ENCODE peak calls at places on chromosomes 12 and 14, in seven cellular contexts. U is HepG2, F is HCT116, X is SK-N-SH, R is K562, P is H1, K is endothelial cell of umbilical vein. S is an unnamed sample.

GRCh38 chr12:52629251-52630103 is 11.1 kb upstream of the KRT73 start:
- DNase-seq in U (no peak), F (no peak), X (no peak), R (no peak), P (no peak), K (no peak), S (no peak)

GRCh38 chr14:64767215-64767964 is 63.2 kb downstream of the PLEKHG3 start:
- DNase-seq in U (no peak), F (no peak), X (no peak), R (no peak), P (no peak), K (no peak), S (no peak)

GRCh38 chr14:33931439-33931838 is 19.4 kb downstream of the EGLN3 start:
- DNase-seq in U (no peak), F (no peak), X (no peak), R (no peak), P (no peak), K (no peak), S (no peak)

GRCh38 chr12:105317453-105317852 is 13.0 kb upstream of the C12orf75 start:
- DNase-seq in U (no peak), F (no peak), X (no peak), R (no peak), P (no peak), K (no peak), S (no peak)

GRCh38 chr12:107564946-107565345 is 120.7 kb upstream of the PWP1 start:
- DNase-seq in U (peak), F (peak), X (no peak), R (no peak), P (no peak), K (no peak), S (no peak)

GRCh38 chr12:48119078-48119833 is at the start of gene PFKM:
- DNase-seq in U (no peak), F (peak), X (peak), R (peak), P (peak), K (peak), S (peak)

GRCh38 chr14:30621354-30621953 is 665 bp upstream of the SCFD1 start:
- DNase-seq in U (peak), F (no peak), X (peak), R (no peak), P (no peak), K (no peak), S (no peak)

GRCh38 chr14:47039336-47039735 is 387.8 kb upstream of the RPL10L start:
- DNase-seq in U (no peak), F (no peak), X (no peak), R (no peak), P (no peak), K (no peak), S (no peak)

GRCh38 chr12:114655934-114656697 is 27.9 kb downstream of the TBX3 start:
- DNase-seq in U (peak), F (peak), X (no peak), R (no peak), P (no peak), K (peak), S (no peak)

GRCh38 chr14:87690076-87690661 is 302.8 kb downstream of the GALC start:
- DNase-seq in U (no peak), F (no peak), X (no peak), R (no peak), P (no peak), K (no peak), S (no peak)

GRCh38 chr12:131060011-131060703 is 106.5 kb downstream of the ADGRD1 start:
- DNase-seq in U (no peak), F (no peak), X (no peak), R (no peak), P (no peak), K (no peak), S (no peak)

GRCh38 chr14:53306926-53307325 is 153.8 kb upstream of the DDHD1 start:
- DNase-seq in U (peak), F (no peak), X (no peak), R (no peak), P (no peak), K (no peak), S (no peak)

GRCh38 chr14:77376380-77376770 is 519 bp downstream of the TMED8 start:
- DNase-seq in U (no peak), F (no peak), X (peak), R (peak), P (no peak), K (peak), S (no peak)

GRCh38 chr12:125786143-125786542 is 720.9 kb downstream of the AACS start:
- DNase-seq in U (no peak), F (no peak), X (no peak), R (no peak), P (no peak), K (no peak), S (no peak)

GRCh38 chr12:76144253-76144564 is 59.7 kb upstream of the NAP1L1 start:
- DNase-seq in U (no peak), F (no peak), X (peak), R (no peak), P (no peak), K (peak), S (no peak)

GRCh38 chr12:131511803-131512564 is 198.9 kb upstream of the SFSWAP start:
- DNase-seq in U (no peak), F (no peak), X (no peak), R (no peak), P (no peak), K (no peak), S (no peak)

GRCh38 chr14:74574706-74575105 is 37.3 kb downstream of the LTBP2 start:
- DNase-seq in U (no peak), F (no peak), X (no peak), R (no peak), P (no peak), K (no peak), S (no peak)

GRCh38 chr12:26744697-26745440 is 88.1 kb downstream of the ITPR2 start:
- DNase-seq in U (peak), F (no peak), X (peak), R (no peak), P (no peak), K (no peak), S (no peak)

GRCh38 chr12:65935906-65936528 is 111.7 kb downstream of the HMGA2 start:
- DNase-seq in U (peak), F (no peak), X (no peak), R (no peak), P (no peak), K (peak), S (no peak)

GRCh38 chr14:24211311-24211710 is 2.0 kb downstream of the CHMP4A start:
- DNase-seq in U (no peak), F (no peak), X (no peak), R (no peak), P (no peak), K (no peak), S (no peak)

GRCh38 chr14:99531221-99532096 is 50.2 kb downstream of the CCNK start:
- DNase-seq in U (no peak), F (no peak), X (no peak), R (no peak), P (no peak), K (peak), S (no peak)

GRCh38 chr12:110179291-110179690 is 55.1 kb downstream of the IFT81 start:
- DNase-seq in U (no peak), F (no peak), X (no peak), R (no peak), P (no peak), K (no peak), S (no peak)

GRCh38 chr12:122646568-122647220 is 56.5 kb downstream of the HCAR2 start:
- DNase-seq in U (no peak), F (no peak), X (no peak), R (no peak), P (no peak), K (no peak), S (peak)
- TF ChIP-seq POLR2AphosphoS5 in U (no peak), F (no peak), X (no peak), R (no peak), P (no peak), K (no peak), S (no peak)

GRCh38 chr12:92551853-92552397 is 150.9 kb upstream of the PLEKHG7 start:
- DNase-seq in U (no peak), F (no peak), X (no peak), R (no peak), P (no peak), K (no peak), S (peak)

GRCh38 chr12:92551210-92551609 is 151.6 kb upstream of the PLEKHG7 start:
- DNase-seq in U (no peak), F (no peak), X (no peak), R (no peak), P (no peak), K (no peak), S (no peak)

GRCh38 chr12:92550234-92550633 is 152.6 kb upstream of the PLEKHG7 start:
- DNase-seq in U (no peak), F (no peak), X (no peak), R (no peak), P (no peak), K (no peak), S (no peak)

GRCh38 chr12:92552412-92553108 is 150.2 kb upstream of the PLEKHG7 start:
- DNase-seq in U (no peak), F (no peak), X (no peak), R (no peak), P (no peak), K (peak), S (no peak)

DNA sequence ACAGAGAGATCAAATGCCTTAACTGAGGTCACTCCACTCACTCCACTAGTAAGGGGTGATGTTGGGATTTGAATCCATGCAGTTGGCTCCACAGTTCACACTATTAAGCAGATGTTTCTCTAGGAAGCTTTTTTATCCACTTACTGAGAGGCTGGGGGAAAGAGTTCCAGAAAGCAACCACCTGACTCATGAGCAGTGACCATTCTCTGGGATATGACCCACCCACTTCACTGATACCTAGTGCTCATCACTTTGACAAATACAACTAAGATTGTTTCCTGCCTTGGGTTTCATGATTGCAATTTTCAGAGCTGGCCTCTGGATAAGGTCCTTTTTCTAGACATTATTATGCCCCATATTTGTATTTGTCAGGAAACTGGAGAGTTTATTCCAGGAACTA is 152.1 kb upstream of the PLEKHG7 start:
- DNase-seq in U (no peak), F (no peak), X (no peak), R (no peak), P (no peak), K (no peak), S (no peak)
- TF ChIP-seq MAX in U (no peak), F (no peak), X (no peak), R (no peak), P (no peak), K (no peak), S (no peak)

DNA sequence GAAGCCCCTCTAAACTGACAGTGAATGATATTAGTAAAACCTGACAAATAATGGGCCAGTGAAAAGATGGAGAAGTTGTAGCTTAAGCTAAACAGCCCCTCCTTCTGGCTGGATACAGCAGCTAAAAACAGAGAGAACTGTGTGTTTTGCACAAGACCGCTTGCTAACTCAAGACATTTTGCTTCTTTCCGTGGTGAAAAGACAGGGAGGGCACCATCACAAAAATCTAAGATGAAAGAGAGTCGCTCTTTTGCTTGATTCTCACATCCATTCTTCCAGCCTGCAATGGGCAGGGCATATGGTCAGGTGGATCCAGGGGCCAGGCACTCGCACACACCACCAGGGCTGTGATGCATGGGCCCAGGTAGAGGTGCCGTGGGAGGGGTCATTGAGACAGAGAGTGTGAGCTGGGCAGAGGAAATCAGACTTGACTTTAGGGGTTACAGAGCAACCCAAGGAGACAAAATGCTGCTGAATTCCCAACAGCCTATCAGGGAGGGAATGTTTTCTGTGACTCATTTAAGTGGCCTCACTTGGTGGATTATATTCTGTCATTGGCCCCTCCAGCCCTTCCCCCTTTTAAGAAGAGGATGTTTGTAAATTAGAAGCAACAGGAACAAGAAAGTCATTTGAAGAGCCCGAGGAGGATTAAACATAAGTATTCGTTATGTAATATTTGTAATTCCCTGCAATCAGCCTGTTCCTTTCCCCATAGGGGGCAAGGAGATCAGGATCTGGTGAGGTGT is 12.2 kb downstream of the EMP1 start:
- DNase-seq in U (no peak), F (no peak), X (peak), R (no peak), P (no peak), K (no peak), S (no peak)
- TF ChIP-seq POLR2AphosphoS5 in U (no peak), F (no peak), X (no peak), R (no peak), P (no peak), K (no peak), S (no peak)

GRCh38 chr14:69154779-69155178 is 1.9 kb upstream of the DCAF5 start:
- DNase-seq in U (peak), F (no peak), X (no peak), R (no peak), P (no peak), K (peak), S (no peak)

GRCh38 chr14:69153848-69154208 is 909 bp upstream of the DCAF5 start:
- DNase-seq in U (peak), F (no peak), X (peak), R (no peak), P (no peak), K (peak), S (no peak)

GRCh38 chr14:69152181-69152943 is 557 bp downstream of the DCAF5 start:
- DNase-seq in U (peak), F (no peak), X (peak), R (peak), P (no peak), K (peak), S (no peak)

GRCh38 chr14:69151458-69152180 is 1.3 kb downstream of the DCAF5 start:
- DNase-seq in U (peak), F (peak), X (peak), R (peak), P (peak), K (peak), S (no peak)

DNA sequence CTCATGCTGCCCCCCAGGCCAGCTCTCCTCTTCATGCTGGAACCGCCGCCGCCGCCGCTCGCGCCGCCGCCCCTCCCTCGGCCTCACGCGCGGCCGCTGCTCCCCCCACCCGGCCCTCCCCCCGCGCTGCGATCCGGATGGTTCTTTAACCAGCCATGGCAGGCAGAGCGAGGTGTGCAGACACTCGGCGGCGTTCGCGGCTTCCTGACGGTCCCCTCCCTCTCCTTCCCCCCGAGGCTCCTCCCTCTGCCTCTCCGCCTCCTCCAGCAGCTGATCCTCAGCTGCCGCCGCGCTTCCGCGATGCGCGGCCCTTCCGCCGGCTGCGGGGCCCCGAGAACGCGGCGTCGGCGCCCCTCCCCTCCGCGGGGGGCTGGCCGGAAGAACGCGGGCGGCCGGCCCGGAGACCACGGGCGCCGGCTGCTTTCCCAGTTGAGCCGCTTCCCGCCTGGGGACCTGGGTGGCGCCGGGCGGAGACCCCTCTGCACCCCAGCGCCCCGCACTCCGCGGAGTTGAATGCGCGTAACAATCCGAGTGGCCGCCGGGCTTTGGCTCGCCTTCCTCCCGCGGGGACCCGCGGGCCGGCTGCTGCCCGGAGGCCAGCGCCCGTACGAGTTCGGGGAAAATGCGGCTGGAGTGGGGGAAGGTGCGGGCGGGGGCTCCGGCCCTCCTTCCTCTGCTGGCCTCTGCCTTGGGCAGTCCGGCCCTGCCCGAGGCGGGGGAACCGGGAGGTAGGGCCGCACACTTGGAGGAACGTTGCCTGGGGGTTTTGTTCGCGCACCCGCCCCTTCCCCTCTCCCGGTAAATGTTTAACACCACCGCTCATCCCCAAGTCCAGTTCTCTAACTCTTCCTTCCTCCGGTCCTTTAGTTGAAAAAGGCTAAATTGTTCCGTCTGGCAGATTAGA is at the start of gene DCAF5:
- DNase-seq in U (peak), F (peak), X (peak), R (peak), P (peak), K (peak), S (peak)
- TF ChIP-seq MAX in U (peak), F (peak), X (peak), R (no peak), P (no peak), K (no peak), S (peak)

DNA sequence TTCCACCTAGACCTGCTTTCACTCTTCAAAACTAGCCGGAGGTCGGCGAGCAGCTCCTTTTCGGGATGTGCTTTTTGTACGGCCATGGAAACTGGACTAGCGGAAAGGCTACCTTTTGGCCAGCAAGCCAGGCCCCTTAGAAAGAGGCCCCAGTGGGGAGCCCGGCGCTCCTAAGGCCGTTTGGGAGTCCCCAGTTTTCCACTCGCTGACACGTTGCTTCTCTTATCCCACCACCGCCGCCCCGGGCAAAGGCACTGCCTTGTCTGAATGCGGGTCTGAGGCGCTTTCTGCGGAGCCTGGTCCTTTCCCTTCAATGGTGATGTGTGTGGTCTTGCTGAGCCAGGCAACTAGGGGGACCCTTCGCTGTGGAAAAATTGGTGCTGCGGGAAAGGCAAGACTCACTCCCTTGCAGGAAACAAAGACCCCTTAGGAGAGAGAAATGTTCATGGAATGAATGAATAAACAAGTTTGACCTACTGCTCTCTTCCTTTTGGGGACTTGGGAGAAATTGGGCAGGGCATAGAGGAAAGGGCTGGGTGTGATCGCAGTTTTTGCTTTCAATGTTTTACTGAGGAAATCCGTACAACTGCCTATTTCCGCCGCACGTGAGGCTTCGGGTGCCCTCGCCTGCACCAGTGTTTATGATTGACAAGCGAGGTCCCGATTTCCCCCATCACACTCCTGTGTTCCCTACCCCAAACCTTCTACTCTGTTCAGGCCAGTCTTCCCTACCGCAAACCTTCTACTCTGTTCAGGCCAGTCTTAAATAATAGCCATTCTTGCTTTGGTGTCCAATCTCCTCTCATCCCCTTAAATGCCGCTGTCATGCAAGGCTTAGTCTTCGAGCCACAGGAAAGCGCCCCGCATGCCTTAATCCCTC is 970 bp upstream of the SLC38A2 start:
- DNase-seq in U (peak), F (no peak), X (peak), R (no peak), P (no peak), K (peak), S (no peak)
- TF ChIP-seq POLR2AphosphoS5 in U (peak), F (no peak), X (no peak), R (no peak), P (no peak), K (peak), S (no peak)